ENCODE peak calls at places on chromosomes 16 and 17, in five cellular contexts. O, D, W, F and R are unnamed samples.

GRCh38 chr16:67144943-67145342 is 5.9 kb downstream of the B3GNT9 start:
- DNase-seq in D (no peak), W (no peak), O (no peak), F (no peak), R (no peak)

GRCh38 chr16:35687781-35688180 is 2228.4 kb downstream of the TP53TG3F start:
- DNase-seq in W (no peak), D (no peak), O (no peak), F (no peak), R (no peak)

GRCh38 chr16:72921106-72921505 is 126.8 kb downstream of the ZFHX3 start:
- DNase-seq in F (no peak), W (no peak), D (no peak), O (peak; percentile 4), R (no peak)

GRCh38 chr16:17512636-17513220 is 42.0 kb upstream of the XYLT1 start:
- DNase-seq in O (no peak), F (no peak), D (no peak), W (no peak), R (no peak)

GRCh38 chr16:85443116-85443515 is 170.0 kb upstream of the GSE1 start:
- DNase-seq in D (no peak), W (no peak), F (no peak), O (no peak), R (no peak)

GRCh38 chr17:9890124-9890523 is 14.9 kb downstream of the RCVRN start:
- DNase-seq in F (no peak), O (no peak), D (no peak), W (peak; percentile 88), R (no peak)

GRCh38 chr17:6753006-6753445 is 2.8 kb upstream of the XAF1 start:
- DNase-seq in W (peak; percentile 56), F (peak; percentile 40), O (peak; percentile 14), D (peak; percentile 26), R (no peak)

GRCh38 chr16:57192720-57193486 is 6.8 kb downstream of the RSPRY1 start:
- DNase-seq in F (no peak), D (no peak), O (no peak), W (no peak), R (no peak)

GRCh38 chr16:67164599-67165061 is at the start of gene HSF4:
- DNase-seq in O (no peak), D (no peak), F (no peak), W (no peak), R (no peak)

GRCh38 chr16:48409839-48410610 is 24.8 kb upstream of the SIAH1 start:
- DNase-seq in W (no peak), F (peak; percentile 74), D (no peak), O (no peak), R (no peak)

GRCh38 chr16:1713933-1714332 is 7.9 kb downstream of the MAPK8IP3 start:
- DNase-seq in W (peak; percentile 63), O (no peak), D (no peak), F (no peak), R (peak; percentile 82)

GRCh38 chr17:50482110-50482509 is 3.5 kb downstream of the RSAD1 start:
- DNase-seq in F (no peak), O (no peak), W (no peak), D (no peak), R (no peak)

GRCh38 chr16:2048116-2048543 is 345 bp downstream of the TSC2 start:
- DNase-seq in F (no peak), D (no peak), W (no peak), O (no peak), R (no peak)

GRCh38 chr17:38344127-38344745 is 480 bp upstream of the GPR179 start:
- DNase-seq in O (no peak), F (no peak), W (no peak), D (no peak), R (no peak)

GRCh38 chr17:39193346-39193745 is 4.1 kb downstream of the CACNB1 start:
- DNase-seq in O (no peak), D (no peak), W (no peak), F (no peak), R (no peak)

GRCh38 chr16:11681977-11682654 is 13.9 kb downstream of the SNN start:
- DNase-seq in O (no peak), W (no peak), D (no peak), F (no peak), R (peak; percentile 78)

GRCh38 chr16:578870-579405 is 9.2 kb downstream of the PIGQ start:
- DNase-seq in W (peak; percentile 93), O (no peak), D (peak; percentile 53), F (peak; percentile 64), R (peak; percentile 59)

GRCh38 chr17:30336369-30337171 is 2.7 kb upstream of the TMIGD1 start:
- DNase-seq in O (peak; percentile 43), W (peak; percentile 88), F (no peak), D (peak; percentile 67), R (peak; percentile 37)

GRCh38 chr17:17492085-17492484 is 4.1 kb downstream of the RASD1 start:
- DNase-seq in D (no peak), W (no peak), O (no peak), F (no peak), R (no peak)

GRCh38 chr17:32824334-32824733 is 52.6 kb downstream of the MYO1D start:
- DNase-seq in D (no peak), O (no peak), F (no peak), W (no peak), R (no peak)

GRCh38 chr17:59837362-59838195 is 55.2 kb downstream of the TUBD1 start:
- DNase-seq in D (peak; percentile 64), F (peak; percentile 91), O (peak; percentile 89), W (peak; percentile 99), R (peak; percentile 51)

GRCh38 chr16:1258906-1259759 is 3.3 kb downstream of the TPSD1 start:
- DNase-seq in F (no peak), O (no peak), W (peak; percentile 45), D (no peak), R (no peak)

GRCh38 chr17:78239489-78239931 is 8.1 kb downstream of the TMEM235 start:
- DNase-seq in W (no peak), O (no peak), F (no peak), D (no peak), R (peak; percentile 34)

GRCh38 chr17:36942031-36942599 is 4.8 kb downstream of the LHX1 start:
- DNase-seq in W (peak; percentile 62), D (no peak), F (no peak), O (no peak), R (no peak)

GRCh38 chr16:57616871-57617270 is 11.6 kb upstream of the ADGRG1 start:
- DNase-seq in W (no peak), F (no peak), O (no peak), D (no peak), R (no peak)

GRCh38 chr16:88649924-88650748 is 717 bp downstream of the CYBA start:
- DNase-seq in O (peak; percentile 13), F (no peak), D (peak; percentile 51), W (peak; percentile 64), R (peak; percentile 79)

GRCh38 chr16:4618645-4619418 is 4.1 kb upstream of the UBALD1 start:
- DNase-seq in F (no peak), D (no peak), O (no peak), W (no peak), R (no peak)

GRCh38 chr17:7391307-7391706 is 3.0 kb downstream of the PLSCR3 start:
- DNase-seq in W (no peak), O (no peak), D (no peak), F (no peak), R (no peak)

GRCh38 chr16:24289301-24289700 is 33.2 kb downstream of the CACNG3 start:
- DNase-seq in D (no peak), W (no peak), F (no peak), O (no peak), R (no peak)

GRCh38 chr17:63919311-63919723 is 678 bp upstream of the GH1 start:
- DNase-seq in O (no peak), D (peak; percentile 81), F (peak; percentile 65), W (peak; percentile 82), R (peak; percentile 83)

GRCh38 chr17:59810894-59811153 is 81.9 kb downstream of the TUBD1 start:
- DNase-seq in O (no peak), D (no peak), W (peak; percentile 37), F (no peak), R (no peak)

GRCh38 chr17:18040287-18040858 is 1.2 kb downstream of the GID4 start:
- DNase-seq in W (no peak), O (no peak), D (no peak), F (no peak), R (no peak)

GRCh38 chr16:68472581-68472980 is 24.3 kb upstream of the SMPD3 start:
- DNase-seq in D (no peak), O (no peak), W (no peak), F (no peak), R (no peak)

GRCh38 chr17:51152766-51153209 is 571 bp upstream of the NME1 start:
- DNase-seq in D (no peak), O (peak; percentile 81), F (no peak), W (no peak), R (no peak)

GRCh38 chr17:40063034-40063765 is 435 bp downstream of the THRA start:
- DNase-seq in F (no peak), O (peak; percentile 35), D (peak; percentile 35), W (peak; percentile 83), R (peak; percentile 27)